ENCODE peak calls at places on chromosomes 3 and 15, in nine cellular contexts. N is iPS DF 6.9, S is astrocyte, P is GM23338, R is right lobe of liver, H is fibroblast of lung, C is AG04450, X is heart right ventricle, O is tibial artery. J is an unnamed sample.

GRCh38 chr15:78301326-78301725 is 1.9 kb upstream of the SKIC8 start:
- DNase-seq in N (no peak), S (no peak), P (no peak), R (no peak), H (no peak), C (no peak), X (no peak), O (no peak), J (no peak)

GRCh38 chr3:154889227-154889634 is 190.9 kb upstream of the MME start:
- DNase-seq in N (no peak), S (no peak), P (no peak), R (no peak), H (no peak), C (no peak), X (no peak), O (no peak), J (no peak)

GRCh38 chr15:88636039-88636438 is 2.8 kb upstream of the ISG20 start:
- DNase-seq in N (no peak), S (no peak), P (peak; percentile 68), R (no peak), H (no peak), C (no peak), X (no peak), O (no peak), J (no peak)

GRCh38 chr3:194880940-194881925 is 195.6 kb downstream of the FAM43A start:
- DNase-seq in N (no peak), S (no peak), P (no peak), R (no peak), H (no peak), C (no peak), X (no peak), O (no peak), J (no peak)

GRCh38 chr15:88476635-88477038 is 9.1 kb downstream of the MRPS11 start:
- DNase-seq in N (no peak), S (peak; percentile 12), P (peak; percentile 80), R (peak; percentile 82), H (peak; percentile 78), C (peak; percentile 23), X (no peak), O (no peak), J (peak; percentile 49)

GRCh38 chr3:18489939-18490338 is 64.8 kb upstream of the SATB1 start:
- DNase-seq in N (no peak), S (no peak), P (no peak), R (no peak), H (no peak), C (no peak), X (no peak), O (no peak), J (no peak)

GRCh38 chr3:188169826-188170455 is 16.0 kb downstream of the LPP start:
- DNase-seq in N (no peak), S (no peak), P (no peak), R (peak; percentile 54), H (no peak), C (no peak), X (no peak), O (peak; percentile 70), J (no peak)

GRCh38 chr3:49005298-49005680 is 1.9 kb upstream of the WDR6 start:
- DNase-seq in N (no peak), S (no peak), P (no peak), R (no peak), H (no peak), C (no peak), X (no peak), O (no peak), J (no peak)

GRCh38 chr15:25783607-25784131 is 79.5 kb downstream of the ATP10A start:
- DNase-seq in N (peak; percentile 58), S (no peak), P (peak; percentile 88), R (no peak), H (peak; percentile 28), C (no peak), X (no peak), O (no peak), J (peak; percentile 25)

GRCh38 chr3:197026481-197026866 is 3.1 kb downstream of the MELTF start:
- DNase-seq in N (no peak), S (no peak), P (no peak), R (no peak), H (no peak), C (no peak), X (no peak), O (no peak), J (no peak)

GRCh38 chr15:89754361-89755154 is 3.5 kb upstream of the MESP1 start:
- DNase-seq in N (no peak), S (no peak), P (no peak), R (no peak), H (no peak), C (no peak), X (no peak), O (no peak), J (no peak)

GRCh38 chr3:45991341-45991740 is 4.3 kb downstream of the FYCO1 start:
- DNase-seq in N (no peak), S (no peak), P (no peak), R (no peak), H (no peak), C (no peak), X (peak; percentile 30), O (no peak), J (no peak)
- H3K27ac ChIP-seq in N (no peak overlapping the region), S (no peak overlapping the region), P (no peak overlapping the region), R (peak overlapping the region; percentile 12), H (no peak overlapping the region), C (no peak overlapping the region), X (peak overlapping the region; percentile 90), O (peak overlapping the region; percentile 99), J (no peak overlapping the region)

DNA sequence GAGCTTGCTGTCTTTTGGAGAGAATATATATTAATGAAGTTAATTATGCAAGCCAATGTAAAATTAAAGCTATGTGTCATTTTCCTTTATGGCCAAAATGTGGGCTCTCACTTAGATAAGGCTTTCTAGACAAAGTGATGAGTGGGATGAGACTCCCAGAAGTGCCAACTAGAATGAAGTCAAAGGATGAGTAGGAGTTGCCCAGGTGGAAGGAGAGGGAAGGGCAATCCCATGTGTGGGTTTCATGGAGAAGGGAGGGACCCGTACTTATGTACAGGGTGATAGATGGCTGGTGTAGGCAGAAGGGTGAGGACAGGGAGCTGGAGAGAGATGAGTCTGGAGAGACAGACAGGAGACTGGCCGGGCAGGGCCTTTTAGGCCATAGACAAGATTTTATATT is 239.2 kb downstream of the THRB start:
- DNase-seq in N (no peak), S (no peak), P (no peak), R (no peak), H (no peak), C (no peak), X (no peak), O (no peak), J (no peak)
- H3K27ac ChIP-seq in N (no peak overlapping the region), S (no peak overlapping the region), P (no peak overlapping the region), R (no peak overlapping the region), H (no peak overlapping the region), C (no peak overlapping the region), X (no peak overlapping the region), O (peak overlapping the region; percentile 21), J (no peak overlapping the region)

DNA sequence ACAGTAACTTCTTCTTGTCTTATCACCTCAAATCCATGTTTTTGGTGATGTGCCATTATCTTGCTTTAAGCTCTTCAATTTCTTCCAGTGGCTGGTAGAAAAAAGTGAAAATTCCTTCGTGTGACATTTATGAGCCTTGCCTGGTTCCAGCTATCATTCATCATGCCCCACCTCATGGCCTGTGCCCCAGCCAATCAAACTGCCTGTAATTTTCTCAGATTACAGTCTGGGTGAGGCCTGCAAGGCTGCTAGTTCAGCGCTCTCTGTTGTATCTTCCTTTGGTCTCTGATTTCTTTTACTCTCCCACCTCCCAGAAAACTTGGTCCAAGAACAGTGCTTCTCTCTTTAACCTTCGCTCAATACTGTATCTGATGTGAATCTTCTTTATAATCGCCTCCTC is 249.3 kb upstream of the ZNF717 start:
- DNase-seq in N (no peak), S (no peak), P (no peak), R (no peak), H (no peak), C (no peak), X (no peak), O (no peak), J (no peak)
- H3K27ac ChIP-seq in N (no peak overlapping the region), S (no peak overlapping the region), P (peak overlapping the region; percentile 34), R (no peak overlapping the region), H (no peak overlapping the region), C (no peak overlapping the region), X (no peak overlapping the region), O (no peak overlapping the region), J (no peak overlapping the region)

DNA sequence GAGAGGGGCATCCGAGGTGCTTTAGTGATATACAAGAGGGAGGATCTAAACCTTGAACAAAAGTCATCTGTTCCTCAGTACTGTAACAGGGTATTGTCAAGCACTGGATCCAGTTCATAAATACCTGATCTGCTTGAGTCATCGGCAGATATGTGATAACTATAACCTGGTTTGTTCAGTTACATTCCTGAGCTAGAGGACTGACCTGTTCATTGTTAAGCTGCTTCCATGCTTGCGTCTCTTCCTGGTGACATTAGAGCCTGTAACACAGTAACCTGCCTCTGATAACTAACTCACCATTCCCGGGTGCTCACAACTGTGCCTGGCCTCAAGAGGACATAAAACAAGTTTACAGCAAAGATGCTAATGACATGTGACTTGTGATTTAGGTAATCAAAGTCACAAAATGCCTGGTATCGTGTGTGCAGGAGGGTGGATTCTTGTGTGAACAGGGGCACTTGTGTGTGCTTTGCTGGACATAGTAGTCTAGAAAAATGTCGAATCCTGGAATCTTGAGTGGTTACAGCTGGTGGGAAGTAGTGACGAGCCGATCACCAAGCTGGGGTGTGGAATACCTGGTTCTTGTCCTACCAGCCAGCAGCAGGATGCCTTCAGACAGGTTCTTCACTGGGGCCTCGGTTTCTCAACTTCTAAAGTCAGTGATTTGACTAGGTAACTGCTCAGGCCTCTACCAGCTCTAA is 30.9 kb upstream of the POLR2M start:
- DNase-seq in N (no peak), S (no peak), P (no peak), R (no peak), H (no peak), C (no peak), X (no peak), O (no peak), J (no peak)
- H3K27ac ChIP-seq in N (no peak overlapping the region), S (no peak overlapping the region), P (no peak overlapping the region), R (no peak overlapping the region), H (no peak overlapping the region), C (no peak overlapping the region), X (no peak overlapping the region), O (no peak overlapping the region), J (no peak overlapping the region)

DNA sequence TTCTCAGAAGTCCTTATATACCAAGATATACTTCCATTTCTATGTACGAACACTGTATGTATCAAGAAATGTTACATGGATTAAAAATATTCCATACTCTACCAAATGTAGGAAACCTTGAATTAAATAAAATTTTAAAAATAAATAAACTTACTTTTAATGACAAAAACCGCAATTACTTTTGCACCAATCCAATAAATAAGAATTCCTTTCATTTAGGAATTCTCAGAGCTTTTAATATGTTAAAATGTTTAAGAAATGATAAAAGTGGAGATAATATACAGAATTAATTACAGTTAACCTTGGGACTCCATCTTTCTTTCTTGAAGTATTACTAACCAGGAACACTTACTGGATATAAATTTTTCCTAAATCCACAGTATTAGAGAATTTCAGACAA is 272.7 kb downstream of the CNTN6 start:
- DNase-seq in N (no peak), S (no peak), P (no peak), R (no peak), H (no peak), C (no peak), X (no peak), O (no peak), J (no peak)
- H3K27ac ChIP-seq in N (no peak overlapping the region), S (no peak overlapping the region), P (no peak overlapping the region), R (no peak overlapping the region), H (no peak overlapping the region), C (no peak overlapping the region), X (no peak overlapping the region), O (no peak overlapping the region), J (no peak overlapping the region)

J was measured in A673.